ENCODE peak calls at places on chromosomes 6 and 20, in four cellular contexts. J is HepG2, V is SK-N-SH, E is K562. U is an unnamed sample.

GRCh38 chr6:47669684-47670515 is 28.5 kb upstream of the ADGRF4 start:
- DNase-seq in J (no peak), V (no peak), E (no peak), U (peak)

GRCh38 chr6:15023448-15023847 is 222.4 kb upstream of the JARID2 start:
- DNase-seq in J (no peak), V (no peak), E (no peak), U (no peak)

GRCh38 chr20:17747431-17747846 is 47.7 kb downstream of the BANF2 start:
- DNase-seq in J (peak), V (no peak), E (no peak), U (no peak)

GRCh38 chr6:1987640-1988039 is 257.8 kb downstream of the GMDS start:
- DNase-seq in J (no peak), V (no peak), E (no peak), U (no peak)

GRCh38 chr20:58019027-58019849 is 209.2 kb downstream of the ANKRD60 start:
- DNase-seq in J (no peak), V (no peak), E (no peak), U (no peak)

GRCh38 chr6:87151786-87152527 is 3.4 kb upstream of the ZNF292 start:
- DNase-seq in J (no peak), V (peak), E (no peak), U (peak)

GRCh38 chr20:1427457-1428054 is 34.7 kb upstream of the FKBP1A start:
- DNase-seq in J (peak), V (peak), E (no peak), U (peak)

GRCh38 chr6:29797120-29797519 is 30.5 kb upstream of the HLA-G start:
- DNase-seq in J (no peak), V (no peak), E (no peak), U (no peak)

GRCh38 chr6:121881974-121882667 is 446.7 kb downstream of the GJA1 start:
- DNase-seq in J (no peak), V (no peak), E (no peak), U (no peak)

GRCh38 chr20:9409981-9410380 is 104.4 kb upstream of the LAMP5 start:
- DNase-seq in J (no peak), V (no peak), E (no peak), U (no peak)

GRCh38 chr6:113481441-113481840 is 375.7 kb upstream of the MARCKS start:
- DNase-seq in J (no peak), V (no peak), E (no peak), U (no peak)

GRCh38 chr6:118952683-118953082 is 17.7 kb upstream of the MCM9 start:
- DNase-seq in J (no peak), V (no peak), E (no peak), U (no peak)

GRCh38 chr6:158610319-158610968 is 34.1 kb downstream of the DYNLT1 start:
- DNase-seq in J (no peak), V (no peak), E (no peak), U (no peak)

GRCh38 chr20:5039255-5039657 is 37.9 kb upstream of the SLC23A2 start:
- DNase-seq in J (no peak), V (no peak), E (no peak), U (no peak)

GRCh38 chr6:104239971-104240370 is 619.7 kb downstream of the HACE1 start:
- DNase-seq in J (no peak), V (no peak), E (no peak), U (no peak)

GRCh38 chr6:166955121-166955864 is 1.1 kb downstream of the RNASET2 start:
- DNase-seq in J (no peak), V (peak), E (peak), U (no peak)

GRCh38 chr6:42125663-42126062 is 16.8 kb downstream of the C6orf132 start:
- DNase-seq in J (no peak), V (no peak), E (no peak), U (no peak)

GRCh38 chr20:38805502-38805957 is at the start of gene PPP1R16B:
- DNase-seq in J (no peak), V (peak), E (peak), U (peak)

GRCh38 chr6:35370124-35370741 is 27.9 kb downstream of the PPARD start:
- DNase-seq in J (peak), V (no peak), E (no peak), U (no peak)

GRCh38 chr6:26133730-26134129 is 46.5 kb downstream of the HFE start:
- DNase-seq in J (no peak), V (no peak), E (no peak), U (no peak)

GRCh38 chr6:148146717-148147116 is 195.9 kb upstream of the SASH1 start:
- DNase-seq in J (no peak), V (no peak), E (no peak), U (no peak)

GRCh38 chr6:165663283-165663735 is 268 bp upstream of the PDE10A start:
- DNase-seq in J (no peak), V (peak), E (no peak), U (peak)

GRCh38 chr6:134676307-134677281 is 273.3 kb downstream of the ALDH8A1 start:
- DNase-seq in J (no peak), V (no peak), E (no peak), U (no peak)
- TF ChIP-seq FOXJ3 in J (no peak), V (no peak), E (no peak), U (no peak)

DNA sequence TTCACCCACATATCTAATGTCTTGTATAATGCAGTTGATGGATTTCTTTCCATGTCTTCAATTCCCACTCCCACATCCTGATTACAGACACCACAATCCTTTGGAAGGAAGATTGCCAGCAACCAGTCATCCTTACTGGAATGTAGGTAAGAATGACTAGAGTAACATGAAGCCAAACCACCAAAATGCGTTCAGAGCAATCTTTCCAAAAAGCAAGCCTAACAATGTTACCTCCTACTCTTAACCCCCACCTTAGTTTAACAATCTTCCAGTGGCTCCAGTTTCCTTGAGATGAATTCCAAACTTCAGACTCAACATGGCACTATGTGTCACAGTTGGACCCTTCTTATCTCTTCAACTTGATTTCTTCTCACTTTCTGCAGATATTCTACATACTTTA is 685.6 kb downstream of the DOK5 start:
- DNase-seq in J (no peak), V (no peak), E (no peak), U (no peak)
- TF ChIP-seq FOXJ3 in J (no peak), V (no peak), E (no peak), U (no peak)

GRCh38 chr20:2470051-2470431 is 548 bp downstream of the SNRPB start:
- DNase-seq in J (peak), V (peak), E (peak), U (no peak)
- TF ChIP-seq FOXJ3 in J (no peak), V (no peak), E (no peak), U (no peak)

GRCh38 chr6:25026723-25027122 is 91.0 kb upstream of the RIPOR2 start:
- DNase-seq in J (no peak), V (no peak), E (no peak), U (no peak)

GRCh38 chr6:25028346-25028745 is 92.6 kb upstream of the RIPOR2 start:
- DNase-seq in J (no peak), V (no peak), E (no peak), U (no peak)

GRCh38 chr6:25025248-25025918 is 89.6 kb upstream of the RIPOR2 start:
- DNase-seq in J (no peak), V (no peak), E (no peak), U (no peak)

GRCh38 chr6:25025919-25026301 is 90.2 kb upstream of the RIPOR2 start:
- DNase-seq in J (no peak), V (no peak), E (no peak), U (no peak)

GRCh38 chr6:25027221-25027916 is 91.6 kb upstream of the RIPOR2 start:
- DNase-seq in J (no peak), V (no peak), E (no peak), U (peak)
- TF ChIP-seq FOXJ3 in J (no peak), V (no peak), E (no peak), U (no peak)

DNA sequence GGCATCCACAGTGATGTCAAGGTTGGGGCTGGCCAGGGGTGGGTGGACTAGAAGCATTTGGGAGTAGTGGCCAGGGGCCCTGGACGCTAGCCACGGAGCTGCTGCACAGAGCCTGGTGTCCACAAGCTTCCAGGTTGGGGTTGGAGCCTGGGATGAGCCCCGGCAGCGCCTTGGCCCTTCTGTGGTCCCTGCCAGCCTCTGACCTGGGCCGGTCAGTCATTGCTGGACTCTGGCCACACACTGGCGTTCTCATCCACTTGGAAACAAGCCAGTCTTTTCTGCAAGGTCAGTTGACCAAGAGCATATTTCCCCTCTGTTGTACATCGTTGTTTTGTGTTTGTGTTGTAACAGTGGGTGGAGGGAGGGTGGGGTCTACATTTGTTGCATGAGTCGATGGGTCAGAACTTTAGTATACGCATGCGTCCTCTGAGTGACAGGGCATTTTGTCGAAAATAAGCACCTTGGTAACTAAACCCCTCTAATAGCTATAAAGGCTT is 8.4 kb downstream of the PSMA7 start:
- DNase-seq in J (peak), V (no peak), E (no peak), U (no peak)
- TF ChIP-seq FOXJ3 in J (peak), V (no peak), E (no peak), U (no peak)

DNA sequence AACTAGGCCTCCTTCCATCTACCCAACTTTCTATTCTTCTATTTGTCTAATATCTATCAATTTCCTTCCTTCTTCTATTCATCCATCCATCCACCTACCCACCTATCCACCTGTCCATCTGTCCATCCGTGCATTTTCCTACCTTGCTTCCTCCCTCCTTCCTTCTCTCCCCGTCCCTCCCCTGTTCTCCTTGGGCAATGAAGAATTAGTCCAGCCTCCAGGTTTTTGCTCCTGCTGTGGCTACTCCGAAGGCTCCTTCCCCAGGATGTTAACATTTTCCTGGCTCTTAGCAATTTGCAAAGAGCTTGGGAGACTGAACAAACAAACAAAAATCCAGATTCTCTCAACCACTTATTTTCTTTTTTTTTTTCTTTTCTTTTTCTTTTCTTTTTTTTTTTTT is 81.6 kb downstream of the KCNB1 start:
- DNase-seq in J (no peak), V (no peak), E (no peak), U (no peak)
- TF ChIP-seq FOXJ3 in J (no peak), V (no peak), E (no peak), U (no peak)

GRCh38 chr20:37397076-37397953 is 51.4 kb downstream of the SRC start:
- DNase-seq in J (peak), V (no peak), E (peak), U (peak)
- TF ChIP-seq FOXJ3 in J (no peak), V (no peak), E (no peak), U (no peak)

U was measured in WTC11.